ENCODE peak calls at places on chromosomes 5 and 9, in eight cellular contexts. One of them, this sample, is unnamed.
A peak's percentile ranks its signal among the peaks of the same experiment; 100 is the strongest.

GRCh38 chr5:150140830-150141229 is 14.8 kb downstream of the PDGFRB start:
- DNase-seq in kidney: no peak
- DNase-seq in neural progenitor cell: no peak
- DNase-seq in RWPE1: no peak
- DNase-seq in endodermal cell: no peak
- DNase-seq in heart left ventricle: peak; percentile 74
- DNase-seq in heart right ventricle: peak; percentile 55
- DNase-seq in colonic mucosa: no peak
- DNase-seq in this sample: no peak

GRCh38 chr5:125281662-125282061 is 535.2 kb upstream of the ZNF608 start:
- DNase-seq in kidney: no peak
- DNase-seq in neural progenitor cell: no peak
- DNase-seq in RWPE1: no peak
- DNase-seq in endodermal cell: no peak
- DNase-seq in heart left ventricle: no peak
- DNase-seq in heart right ventricle: no peak
- DNase-seq in colonic mucosa: no peak
- DNase-seq in this sample: no peak

GRCh38 chr9:79572891-79573696 is 1.3 kb downstream of the TLE4 start:
- DNase-seq in kidney: peak; percentile 88
- DNase-seq in neural progenitor cell: peak; percentile 70
- DNase-seq in RWPE1: peak; percentile 52
- DNase-seq in endodermal cell: peak; percentile 71
- DNase-seq in heart left ventricle: peak; percentile 64
- DNase-seq in heart right ventricle: peak; percentile 57
- DNase-seq in colonic mucosa: peak; percentile 50
- DNase-seq in this sample: peak; percentile 48

GRCh38 chr9:16809912-16810610 is 60.4 kb downstream of the BNC2 start:
- DNase-seq in kidney: no peak
- DNase-seq in neural progenitor cell: no peak
- DNase-seq in RWPE1: peak; percentile 44
- DNase-seq in endodermal cell: peak; percentile 96
- DNase-seq in heart left ventricle: no peak
- DNase-seq in heart right ventricle: no peak
- DNase-seq in colonic mucosa: no peak
- DNase-seq in this sample: no peak

GRCh38 chr5:142780871-142781270 is 10.7 kb downstream of the ARHGAP26 start:
- DNase-seq in kidney: no peak
- DNase-seq in neural progenitor cell: peak; percentile 26
- DNase-seq in RWPE1: no peak
- DNase-seq in endodermal cell: peak; percentile 55
- DNase-seq in heart left ventricle: peak; percentile 66
- DNase-seq in heart right ventricle: no peak
- DNase-seq in colonic mucosa: no peak
- DNase-seq in this sample: no peak

GRCh38 chr5:160550075-160550474 is 128.4 kb downstream of the PTTG1 start:
- DNase-seq in kidney: no peak
- DNase-seq in neural progenitor cell: no peak
- DNase-seq in RWPE1: no peak
- DNase-seq in endodermal cell: no peak
- DNase-seq in heart left ventricle: no peak
- DNase-seq in heart right ventricle: no peak
- DNase-seq in colonic mucosa: no peak
- DNase-seq in this sample: no peak

GRCh38 chr5:93578813-93579560 is 2.0 kb downstream of the NR2F1-AS1 start:
- DNase-seq in kidney: peak; percentile 94
- DNase-seq in neural progenitor cell: peak; percentile 54
- DNase-seq in RWPE1: no peak
- DNase-seq in endodermal cell: no peak
- DNase-seq in heart left ventricle: peak; percentile 33
- DNase-seq in heart right ventricle: peak; percentile 22
- DNase-seq in colonic mucosa: peak; percentile 53
- DNase-seq in this sample: no peak

GRCh38 chr5:179142434-179143198 is 82.4 kb downstream of the ZNF354C start:
- DNase-seq in kidney: no peak
- DNase-seq in neural progenitor cell: no peak
- DNase-seq in RWPE1: peak; percentile 31
- DNase-seq in endodermal cell: no peak
- DNase-seq in heart left ventricle: no peak
- DNase-seq in heart right ventricle: no peak
- DNase-seq in colonic mucosa: no peak
- DNase-seq in this sample: no peak

GRCh38 chr9:33452828-33453271 is 5.5 kb upstream of the AQP3 start:
- DNase-seq in kidney: peak; percentile 91
- DNase-seq in neural progenitor cell: peak; percentile 87
- DNase-seq in RWPE1: peak; percentile 96
- DNase-seq in endodermal cell: peak; percentile 96
- DNase-seq in heart left ventricle: peak; percentile 48
- DNase-seq in heart right ventricle: no peak
- DNase-seq in colonic mucosa: peak; percentile 63
- DNase-seq in this sample: peak; percentile 73

GRCh38 chr9:137972988-137973470 is 95.4 kb downstream of the CACNA1B start:
- DNase-seq in kidney: peak; percentile 49
- DNase-seq in neural progenitor cell: no peak
- DNase-seq in RWPE1: no peak
- DNase-seq in endodermal cell: peak; percentile 39
- DNase-seq in heart left ventricle: no peak
- DNase-seq in heart right ventricle: no peak
- DNase-seq in colonic mucosa: no peak
- DNase-seq in this sample: no peak

GRCh38 chr9:110745656-110746055 is 77.1 kb downstream of the MUSK start:
- DNase-seq in kidney: no peak
- DNase-seq in neural progenitor cell: no peak
- DNase-seq in RWPE1: no peak
- DNase-seq in endodermal cell: no peak
- DNase-seq in heart left ventricle: no peak
- DNase-seq in heart right ventricle: no peak
- DNase-seq in colonic mucosa: no peak
- DNase-seq in this sample: no peak

DNA sequence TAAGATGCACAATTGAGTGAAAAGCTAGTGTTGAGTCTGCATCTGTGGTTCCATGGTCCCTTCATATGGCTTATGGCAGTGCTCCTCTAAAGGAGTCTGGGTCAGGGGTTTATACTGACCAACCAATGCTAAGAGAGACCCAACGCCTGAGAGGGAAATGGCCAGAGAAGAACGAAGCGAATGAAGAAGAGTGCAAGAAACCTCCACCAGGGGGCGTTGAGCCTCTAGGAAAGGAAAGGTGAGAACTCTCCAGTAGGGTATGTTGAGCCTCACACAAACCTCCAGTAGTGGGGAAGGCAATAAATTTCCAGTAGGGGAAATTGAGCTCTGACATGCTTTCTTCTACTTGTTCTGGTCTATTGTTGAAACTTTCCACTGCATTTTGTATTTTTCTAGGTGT is 470.6 kb downstream of the PRDM9 start:
- DNase-seq in kidney: no peak
- DNase-seq in neural progenitor cell: peak; percentile 83
- DNase-seq in RWPE1: no peak
- DNase-seq in endodermal cell: peak; percentile 95
- DNase-seq in heart left ventricle: no peak
- DNase-seq in heart right ventricle: no peak
- DNase-seq in colonic mucosa: peak; percentile 24
- DNase-seq in this sample: no peak
- TF ChIP-seq CTCF in kidney: no peak
- TF ChIP-seq CTCF in neural progenitor cell: peak; percentile 79
- TF ChIP-seq CTCF in RWPE1: no peak
- TF ChIP-seq CTCF in endodermal cell: peak; percentile 76
- TF ChIP-seq CTCF in heart left ventricle: no peak
- TF ChIP-seq CTCF in heart right ventricle: peak; percentile 11
- TF ChIP-seq CTCF in colonic mucosa: no peak
- TF ChIP-seq CTCF in this sample: no peak

GRCh38 chr5:146048994-146049703 is 56.2 kb downstream of the PLAC8L1 start:
- DNase-seq in kidney: no peak
- DNase-seq in neural progenitor cell: peak; percentile 76
- DNase-seq in RWPE1: peak; percentile 92
- DNase-seq in endodermal cell: peak; percentile 87
- DNase-seq in heart left ventricle: no peak
- DNase-seq in heart right ventricle: no peak
- DNase-seq in colonic mucosa: peak; percentile 76
- DNase-seq in this sample: peak; percentile 57
- TF ChIP-seq CTCF in kidney: peak; percentile 70
- TF ChIP-seq CTCF in neural progenitor cell: peak; percentile 81
- TF ChIP-seq CTCF in RWPE1: peak; percentile 82
- TF ChIP-seq CTCF in endodermal cell: peak; percentile 86
- TF ChIP-seq CTCF in heart left ventricle: peak; percentile 69
- TF ChIP-seq CTCF in heart right ventricle: peak; percentile 81
- TF ChIP-seq CTCF in colonic mucosa: peak; percentile 54
- TF ChIP-seq CTCF in this sample: peak; percentile 38

DNA sequence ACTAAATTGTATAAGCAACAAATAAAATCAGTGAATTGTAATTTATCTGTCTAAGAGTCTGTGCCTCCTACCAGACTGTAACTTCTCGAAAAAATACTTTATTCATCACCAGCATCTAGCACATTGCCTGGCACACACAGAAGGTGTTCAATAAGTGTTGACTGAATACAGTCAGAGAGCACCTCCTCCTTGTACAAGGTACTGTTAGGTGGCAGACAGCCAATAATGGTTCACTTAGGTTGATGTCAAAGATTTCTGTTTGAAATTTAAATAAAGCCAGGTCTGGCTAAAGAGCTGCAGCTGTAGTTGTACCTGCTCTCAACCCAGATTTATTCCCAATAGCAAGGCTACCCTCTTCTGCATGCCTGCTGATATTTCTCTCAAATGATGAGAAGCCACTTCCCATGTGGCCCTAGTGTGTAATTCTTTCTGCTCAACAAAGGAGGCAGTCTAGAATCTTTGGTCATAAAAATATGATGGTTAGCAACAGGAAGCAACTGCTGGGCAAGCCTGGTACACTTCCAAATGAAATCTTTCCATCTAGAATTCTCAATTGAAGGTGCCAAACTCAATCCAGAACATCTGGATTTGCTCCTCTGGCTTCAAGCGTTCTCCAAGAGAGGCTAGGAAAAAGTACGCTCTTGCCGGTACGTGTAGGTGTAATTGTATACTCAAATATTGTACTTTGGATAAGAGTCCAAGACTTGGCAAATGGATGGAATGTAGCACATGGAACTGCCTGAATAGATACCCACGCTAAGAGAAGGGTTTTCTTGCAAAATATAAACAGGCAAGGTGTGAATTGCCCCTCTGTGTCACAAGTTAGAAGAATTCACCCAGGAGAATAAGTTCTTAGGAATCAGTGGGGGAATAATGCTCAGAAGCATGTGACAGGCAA is 95.6 kb downstream of the NR6A1 start:
- DNase-seq in kidney: no peak
- DNase-seq in neural progenitor cell: no peak
- DNase-seq in RWPE1: no peak
- DNase-seq in endodermal cell: no peak
- DNase-seq in heart left ventricle: no peak
- DNase-seq in heart right ventricle: no peak
- DNase-seq in colonic mucosa: no peak
- DNase-seq in this sample: no peak
- TF ChIP-seq CTCF in kidney: no peak
- TF ChIP-seq CTCF in neural progenitor cell: no peak
- TF ChIP-seq CTCF in RWPE1: no peak
- TF ChIP-seq CTCF in endodermal cell: peak; percentile 12
- TF ChIP-seq CTCF in heart left ventricle: no peak
- TF ChIP-seq CTCF in heart right ventricle: peak; percentile 13
- TF ChIP-seq CTCF in colonic mucosa: no peak
- TF ChIP-seq CTCF in this sample: no peak

GRCh38 chr9:136667217-136667939 is 4.7 kb downstream of the EGFL7 start:
- DNase-seq in kidney: no peak
- DNase-seq in neural progenitor cell: no peak
- DNase-seq in RWPE1: no peak
- DNase-seq in endodermal cell: no peak
- DNase-seq in heart left ventricle: no peak
- DNase-seq in heart right ventricle: no peak
- DNase-seq in colonic mucosa: no peak
- DNase-seq in this sample: no peak

GRCh38 chr9:136664799-136665082 is 2.0 kb downstream of the EGFL7 start:
- DNase-seq in kidney: no peak
- DNase-seq in neural progenitor cell: no peak
- DNase-seq in RWPE1: no peak
- DNase-seq in endodermal cell: no peak
- DNase-seq in heart left ventricle: no peak
- DNase-seq in heart right ventricle: no peak
- DNase-seq in colonic mucosa: no peak
- DNase-seq in this sample: no peak

GRCh38 chr9:136665111-136665703 is 2.5 kb downstream of the EGFL7 start:
- DNase-seq in kidney: no peak
- DNase-seq in neural progenitor cell: peak; percentile 76
- DNase-seq in RWPE1: peak; percentile 67
- DNase-seq in endodermal cell: peak; percentile 85
- DNase-seq in heart left ventricle: no peak
- DNase-seq in heart right ventricle: no peak
- DNase-seq in colonic mucosa: no peak
- DNase-seq in this sample: no peak

GRCh38 chr9:136666364-136667216 is 3.9 kb downstream of the EGFL7 start:
- DNase-seq in kidney: no peak
- DNase-seq in neural progenitor cell: peak; percentile 24
- DNase-seq in RWPE1: no peak
- DNase-seq in endodermal cell: no peak
- DNase-seq in heart left ventricle: no peak
- DNase-seq in heart right ventricle: no peak
- DNase-seq in colonic mucosa: no peak
- DNase-seq in this sample: no peak

GRCh38 chr9:136665704-136666363 is 3.1 kb downstream of the EGFL7 start:
- DNase-seq in kidney: no peak
- DNase-seq in neural progenitor cell: peak; percentile 70
- DNase-seq in RWPE1: peak; percentile 65
- DNase-seq in endodermal cell: no peak
- DNase-seq in heart left ventricle: no peak
- DNase-seq in heart right ventricle: no peak
- DNase-seq in colonic mucosa: no peak
- DNase-seq in this sample: no peak
- TF ChIP-seq CTCF in kidney: no peak
- TF ChIP-seq CTCF in neural progenitor cell: no peak
- TF ChIP-seq CTCF in RWPE1: peak; percentile 31
- TF ChIP-seq CTCF in endodermal cell: no peak
- TF ChIP-seq CTCF in heart left ventricle: no peak
- TF ChIP-seq CTCF in heart right ventricle: no peak
- TF ChIP-seq CTCF in colonic mucosa: no peak
- TF ChIP-seq CTCF in this sample: no peak

This sample was measured in lung.